ENCODE peak calls at places on chromosomes 4 and X, in nine cellular contexts. G is esophagus squamous epithelium; M is breast epithelium; W is neuronal stem cell; F is skeletal muscle cell; K is CD4-positive, alpha-beta memory T cell; A is SK-N-SH; P is GM23338; H is CD4-positive, CD25-positive, alpha-beta regulatory T cell. C is an unnamed sample.
A peak's percentile ranks its signal among the peaks of the same experiment; 100 is the strongest.

GRCh38 chr4:100872811-100873210 is 355.0 kb upstream of the EMCN start:
- DNase-seq in A (no peak), G (no peak), P (no peak), H (no peak), K (no peak), M (no peak), W (no peak), F (peak; percentile 9), C (no peak)

GRCh38 chrX:24277405-24277804 is 36.5 kb downstream of the SUPT20HL2 start:
- DNase-seq in W (no peak), F (no peak), H (no peak), P (no peak), A (no peak), M (no peak), G (no peak), K (no peak), C (no peak)

GRCh38 chr4:25863347-25863784 is 578 bp upstream of the SEL1L3 start:
- DNase-seq in A (peak; percentile 57), F (no peak), M (no peak), P (peak; percentile 74), K (no peak), W (peak; percentile 17), H (no peak), G (no peak), C (no peak)

GRCh38 chrX:44096666-44097065 is 123.5 kb upstream of the NDP start:
- DNase-seq in K (no peak), M (no peak), G (no peak), F (no peak), A (no peak), P (no peak), H (no peak), W (no peak), C (no peak)

GRCh38 chr4:13918110-13918509 is 290.6 kb upstream of the BOD1L1 start:
- DNase-seq in M (no peak), F (peak; percentile 99), A (no peak), G (no peak), K (no peak), W (no peak), P (no peak), H (no peak), C (peak; percentile 95)

GRCh38 chr4:38160487-38161207 is 200.4 kb downstream of the PTTG2 start:
- DNase-seq in P (peak; percentile 71), W (peak; percentile 15), A (no peak), G (no peak), M (no peak), H (peak; percentile 78), K (peak; percentile 83), F (peak; percentile 97), C (peak; percentile 99)

GRCh38 chrX:137031517-137032377 is 2.0 kb downstream of the GPR101 start:
- DNase-seq in K (peak; percentile 45), P (peak; percentile 68), W (no peak), A (peak; percentile 72), M (no peak), H (peak; percentile 20), F (no peak), G (no peak), C (no peak)

GRCh38 chrX:118976599-118977340 is 2.4 kb downstream of the LONRF3 start:
- DNase-seq in W (no peak), A (peak; percentile 61), F (no peak), P (no peak), H (no peak), G (no peak), M (peak; percentile 53), K (no peak), C (no peak)

GRCh38 chr4:111631157-111631999 is 513.9 kb upstream of the FAM241A start:
- DNase-seq in G (no peak), P (peak; percentile 51), M (no peak), K (no peak), H (no peak), F (no peak), W (no peak), A (no peak), C (no peak)

GRCh38 chr4:138405439-138405838 is 163.3 kb upstream of the SLC7A11 start:
- DNase-seq in F (no peak), A (no peak), W (no peak), G (no peak), M (no peak), H (no peak), P (no peak), K (no peak), C (peak; percentile 54)

GRCh38 chr4:110484767-110485166 is 8.8 kb downstream of the ENPEP start:
- DNase-seq in K (no peak), G (no peak), A (no peak), F (peak; percentile 93), M (no peak), W (no peak), P (no peak), H (no peak), C (peak; percentile 84)

GRCh38 chr4:155796031-155796430 is 37.2 kb downstream of the GUCY1B1 start:
- DNase-seq in K (no peak), F (no peak), W (no peak), M (no peak), P (peak; percentile 53), G (no peak), H (no peak), A (peak; percentile 15), C (no peak)

GRCh38 chrX:17859609-17860178 is 1.4 kb downstream of the RAI2 start:
- DNase-seq in K (peak; percentile 12), P (peak; percentile 11), W (no peak), M (peak; percentile 54), H (no peak), F (no peak), A (peak; percentile 40), G (no peak), C (no peak)

GRCh38 chrX:134520860-134521390 is 61.0 kb downstream of the HPRT1 start:
- DNase-seq in P (peak; percentile 80), W (peak; percentile 17), H (no peak), K (no peak), A (peak; percentile 61), F (no peak), M (no peak), G (no peak), C (no peak)

GRCh38 chr4:174714393-174715211 is 114.4 kb downstream of the GLRA3 start:
- DNase-seq in F (peak; percentile 6), G (no peak), A (peak; percentile 60), H (no peak), W (peak; percentile 31), P (peak; percentile 79), M (no peak), K (no peak), C (peak; percentile 9)

GRCh38 chrX:150429577-150429976 is 66.5 kb downstream of the MAMLD1 start:
- DNase-seq in G (no peak), M (no peak), P (no peak), A (no peak), K (no peak), W (no peak), H (no peak), F (peak; percentile 38), C (peak; percentile 26)

GRCh38 chr4:153792007-153792892 is 3.4 kb upstream of the SFRP2 start:
- DNase-seq in M (no peak), W (peak; percentile 94), H (peak; percentile 4), K (no peak), P (peak; percentile 96), F (no peak), A (peak; percentile 82), G (no peak), C (peak; percentile 9)
- H3K4me3 ChIP-seq in M (peak overlapping the region; percentile 78), W (peak overlapping the region; percentile 83), H (no peak overlapping the region), K (no peak overlapping the region), P (peak overlapping the region; percentile 89), F (peak overlapping the region; percentile 30), A (peak overlapping the region; percentile 28), G (peak overlapping the region; percentile 65), C (peak overlapping the region; percentile 37)

DNA sequence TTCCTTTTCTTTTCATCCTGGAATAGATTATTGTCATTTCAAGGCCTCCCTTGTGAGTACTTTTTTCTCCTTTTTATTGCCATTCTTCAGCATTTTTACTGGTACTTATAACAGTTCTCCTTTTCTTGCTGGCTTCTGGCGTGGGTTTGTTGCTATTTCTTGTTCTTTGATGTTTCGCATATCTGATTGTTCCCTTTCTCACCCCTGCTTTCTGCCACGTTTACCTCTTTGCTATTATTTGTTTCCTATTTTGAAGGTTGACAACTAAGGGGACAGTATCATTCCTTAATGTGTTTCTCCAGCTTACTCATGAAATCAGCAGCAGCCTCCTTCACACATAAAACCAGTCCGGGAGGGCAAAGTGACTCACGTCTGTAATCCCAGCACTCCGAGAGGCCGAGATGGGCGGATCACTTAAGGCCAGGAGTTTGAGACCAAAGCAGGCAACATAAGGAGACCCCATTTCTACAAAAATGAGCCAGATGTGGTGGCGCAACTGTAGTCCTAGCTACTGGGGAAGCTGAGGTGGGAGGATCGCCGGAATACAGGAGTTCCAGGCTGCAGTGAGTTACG is 72.6 kb downstream of the DMD start:
- DNase-seq in H (no peak), A (no peak), W (no peak), G (no peak), K (no peak), P (no peak), M (no peak), F (peak; percentile 33), C (no peak)
- H3K4me3 ChIP-seq in H (no peak overlapping the region), A (no peak overlapping the region), W (no peak overlapping the region), G (no peak overlapping the region), K (no peak overlapping the region), P (no peak overlapping the region), M (no peak overlapping the region), F (no peak overlapping the region), C (no peak overlapping the region)

GRCh38 chrX:128653524-128653923 is 601.3 kb upstream of the ACTRT1 start:
- DNase-seq in P (peak; percentile 21), F (no peak), W (peak; percentile 51), A (no peak), G (no peak), H (no peak), K (no peak), M (no peak), C (no peak)
- H3K4me3 ChIP-seq in P (peak overlapping the region; percentile 11), F (no peak overlapping the region), W (no peak overlapping the region), A (no peak overlapping the region), G (no peak overlapping the region), H (no peak overlapping the region), K (no peak overlapping the region), M (no peak overlapping the region), C (no peak overlapping the region)

GRCh38 chrX:11606408-11606807 is 59.3 kb downstream of the ARHGAP6 start:
- DNase-seq in A (no peak), W (no peak), M (no peak), F (no peak), G (no peak), K (no peak), P (no peak), H (no peak), C (no peak)

GRCh38 chrX:11611161-11611560 is 54.6 kb downstream of the ARHGAP6 start:
- DNase-seq in F (no peak), P (no peak), G (no peak), M (no peak), W (no peak), A (no peak), H (no peak), K (no peak), C (no peak)

GRCh38 chrX:11609109-11609508 is 56.6 kb downstream of the ARHGAP6 start:
- DNase-seq in G (no peak), M (no peak), A (no peak), P (no peak), W (no peak), H (no peak), K (no peak), F (no peak), C (no peak)

DNA sequence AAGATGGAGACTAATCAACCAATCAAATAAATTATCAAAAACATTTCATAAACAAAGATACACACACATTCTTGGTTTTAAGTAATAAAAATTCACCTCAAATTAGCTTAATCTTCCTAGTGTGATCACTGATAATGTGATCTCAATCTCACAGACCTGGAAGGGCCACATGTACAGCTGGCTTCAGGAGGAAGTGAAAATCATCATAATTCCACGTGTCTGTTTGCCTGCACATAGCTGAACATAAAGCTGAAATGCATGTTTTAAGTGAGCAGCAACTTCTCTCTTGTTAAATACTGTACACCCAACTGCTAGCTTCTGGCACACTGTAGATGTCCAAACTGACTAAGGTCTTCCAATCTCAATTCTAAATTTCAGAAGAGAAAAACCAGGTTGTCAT is 53.8 kb downstream of the ARHGAP6 start:
- DNase-seq in G (no peak), A (no peak), M (no peak), H (no peak), K (no peak), W (no peak), F (no peak), P (no peak), C (no peak)
- H3K4me3 ChIP-seq in G (no peak overlapping the region), A (no peak overlapping the region), M (no peak overlapping the region), H (no peak overlapping the region), K (no peak overlapping the region), W (no peak overlapping the region), F (no peak overlapping the region), P (no peak overlapping the region), C (no peak overlapping the region)

C was measured in epithelial cell of proximal tubule.